ENCODE peak calls at places on chromosomes 2 and 18, in seven cellular contexts. Y is KBM-7; N is hippocampal formation; L is stimulated activated CD4-positive, alpha-beta T cell treated with anti-CD3 and anti-CD28 coated beads, Interleukin-1b, Interleukin-23, amount 100 ng/mL, for 24 hours; J is WERI-Rb-1; V is globus pallidus; F is mesothelial cell of epicardium. I is an unnamed sample.

GRCh38 chr18:9233771-9234440 is 97.3 kb downstream of the ANKRD12 start:
- DNase-seq in V (peak), J (no peak), N (no peak), L (no peak), Y (no peak), F (no peak), I (no peak)

GRCh38 chr18:77067315-77068061 is 65.1 kb downstream of the MBP start:
- DNase-seq in N (no peak), Y (peak), L (peak), J (no peak), F (no peak), V (no peak), I (no peak)

GRCh38 chr18:3411854-3412268 is 38.1 kb upstream of the TGIF1 start:
- DNase-seq in J (no peak), L (no peak), Y (no peak), N (no peak), V (no peak), F (no peak), I (no peak)

GRCh38 chr2:213086566-213086965 is 64.8 kb downstream of the IKZF2 start:
- DNase-seq in Y (no peak), J (no peak), V (no peak), F (no peak), L (no peak), N (no peak), I (no peak)

GRCh38 chr2:199861116-199861774 is 10.3 kb upstream of the FTCDNL1 start:
- DNase-seq in J (no peak), N (peak), V (peak), Y (peak), F (no peak), L (no peak), I (no peak)

GRCh38 chr2:240235811-240236210 is 95.4 kb upstream of the OTOS start:
- DNase-seq in F (no peak), J (peak), Y (no peak), N (no peak), V (no peak), L (no peak), I (no peak)

GRCh38 chr18:47777626-47778025 is 152.8 kb downstream of the SMAD2 start:
- DNase-seq in J (no peak), F (no peak), L (no peak), N (no peak), Y (peak), V (no peak), I (no peak)

GRCh38 chr2:208407667-208408066 is 1.1 kb downstream of the PTH2R start:
- DNase-seq in J (peak), N (peak), Y (peak), L (no peak), F (no peak), V (peak), I (no peak)